ENCODE peak calls at places on chromosomes 13 and 19, in nine cellular contexts. E is NCI-H345; L is CD8-positive, alpha-beta memory T cell; H is progenitor cell of endocrine pancreas; K is uterus; S is HT1080; J is activated T-cell treated with anti-CD3 and anti-CD28 coated beads for 1 hour; T is left colon; Y is kidney tubule cell. O is an unnamed sample.

GRCh38 chr19:2354670-2355069 is 5.4 kb upstream of the TMPRSS9 start:
- DNase-seq in E (no peak), L (no peak), H (no peak), K (no peak), S (no peak), J (no peak), T (no peak), Y (no peak), O (no peak)

GRCh38 chr13:30718661-30719520 is 16.5 kb upstream of the ALOX5AP start:
- DNase-seq in E (no peak), L (no peak), H (no peak), K (no peak), S (peak), J (no peak), T (no peak), Y (peak), O (no peak)

GRCh38 chr13:45398862-45399261 is 19.3 kb downstream of the SLC25A30 start:
- DNase-seq in E (no peak), L (peak), H (no peak), K (no peak), S (no peak), J (peak), T (no peak), Y (no peak), O (no peak)

GRCh38 chr13:106096661-106097092 is 438.8 kb downstream of the EFNB2 start:
- DNase-seq in E (no peak), L (no peak), H (no peak), K (no peak), S (peak), J (no peak), T (no peak), Y (peak), O (no peak)

GRCh38 chr13:20492641-20493040 is 33.0 kb downstream of the CRYL1 start:
- DNase-seq in E (peak), L (no peak), H (no peak), K (no peak), S (no peak), J (no peak), T (no peak), Y (peak), O (peak)

GRCh38 chr19:39982883-39983282 is 11.9 kb downstream of the PSMC4 start:
- DNase-seq in E (no peak), L (no peak), H (no peak), K (no peak), S (no peak), J (no peak), T (no peak), Y (no peak), O (no peak)

GRCh38 chr13:52644108-52644507 is 1.9 kb downstream of the HNRNPA1L2 start:
- DNase-seq in E (no peak), L (no peak), H (no peak), K (no peak), S (no peak), J (no peak), T (no peak), Y (no peak), O (no peak)

GRCh38 chr19:13079542-13079986 is 23.1 kb downstream of the LYL1 start:
- DNase-seq in E (peak), L (no peak), H (no peak), K (peak), S (no peak), J (no peak), T (peak), Y (no peak), O (peak)

GRCh38 chr19:10612515-10613119 is 12.7 kb upstream of the SLC44A2 start:
- DNase-seq in E (no peak), L (no peak), H (no peak), K (peak), S (no peak), J (no peak), T (peak), Y (no peak), O (peak)

GRCh38 chr13:100506600-100507422 is 81.8 kb downstream of the GGACT start:
- DNase-seq in E (peak), L (no peak), H (no peak), K (no peak), S (no peak), J (no peak), T (no peak), Y (no peak), O (no peak)

GRCh38 chr19:11693505-11694499 is 44.9 kb downstream of the ZNF823 start:
- DNase-seq in E (peak), L (no peak), H (no peak), K (no peak), S (peak), J (no peak), T (peak), Y (peak), O (peak)

GRCh38 chr19:38812841-38813320 is at the start of gene LGALS4:
- DNase-seq in E (no peak), L (no peak), H (no peak), K (no peak), S (no peak), J (no peak), T (peak), Y (no peak), O (peak)

GRCh38 chr19:6521718-6522646 is 8.8 kb upstream of the TNFSF9 start:
- DNase-seq in E (no peak), L (peak), H (no peak), K (no peak), S (peak), J (peak), T (peak), Y (peak), O (no peak)

GRCh38 chr13:44132710-44133109 is 240.9 kb upstream of the SERP2 start:
- DNase-seq in E (no peak), L (no peak), H (no peak), K (peak), S (peak), J (no peak), T (peak), Y (peak), O (no peak)

GRCh38 chr13:97967948-97968347 is 14.5 kb downstream of the IPO5 start:
- DNase-seq in E (no peak), L (no peak), H (no peak), K (no peak), S (no peak), J (no peak), T (no peak), Y (no peak), O (no peak)

GRCh38 chr13:61770697-61771096 is 355.0 kb upstream of the PCDH20 start:
- DNase-seq in E (no peak), L (no peak), H (no peak), K (no peak), S (no peak), J (no peak), T (no peak), Y (no peak), O (no peak)

GRCh38 chr13:41848435-41849255 is 112.3 kb downstream of the VWA8 start:
- DNase-seq in E (no peak), L (no peak), H (no peak), K (no peak), S (no peak), J (no peak), T (no peak), Y (peak), O (no peak)

O was measured in colonic mucosa.